ENCODE peak calls at places on chromosomes 4 and X, in seven cellular contexts. One of them, this sample, is unnamed.

GRCh38 chr4:74006009-74006476 is 7.6 kb upstream of the CXCL5 start:
- DNase-seq in foreskin keratinocyte: peak
- DNase-seq in cardiac muscle cell: no peak
- DNase-seq in CD4-positive, alpha-beta T cell: no peak
- DNase-seq in left lung: no peak
- DNase-seq in uterus: no peak
- DNase-seq in fibroblast of mammary gland: peak
- DNase-seq in this sample: peak

GRCh38 chr4:98352403-98352802 is 91.2 kb downstream of the RAP1GDS1 start:
- DNase-seq in CD4-positive, alpha-beta T cell: no peak
- DNase-seq in left lung: no peak
- DNase-seq in foreskin keratinocyte: no peak
- DNase-seq in uterus: no peak
- DNase-seq in cardiac muscle cell: no peak
- DNase-seq in fibroblast of mammary gland: no peak
- DNase-seq in this sample: no peak

GRCh38 chr4:37524267-37524666 is 161.9 kb downstream of the RELL1 start:
- DNase-seq in uterus: no peak
- DNase-seq in foreskin keratinocyte: no peak
- DNase-seq in cardiac muscle cell: no peak
- DNase-seq in CD4-positive, alpha-beta T cell: no peak
- DNase-seq in left lung: no peak
- DNase-seq in fibroblast of mammary gland: no peak
- DNase-seq in this sample: no peak

GRCh38 chr4:1500231-1500965 is 94.2 kb upstream of the NKX1-1 start:
- DNase-seq in CD4-positive, alpha-beta T cell: no peak
- DNase-seq in fibroblast of mammary gland: no peak
- DNase-seq in uterus: peak
- DNase-seq in foreskin keratinocyte: no peak
- DNase-seq in cardiac muscle cell: no peak
- DNase-seq in left lung: peak
- DNase-seq in this sample: no peak

GRCh38 chr4:99136329-99136728 is 7.8 kb downstream of the ADH4 start:
- DNase-seq in fibroblast of mammary gland: no peak
- DNase-seq in cardiac muscle cell: no peak
- DNase-seq in CD4-positive, alpha-beta T cell: no peak
- DNase-seq in foreskin keratinocyte: no peak
- DNase-seq in uterus: no peak
- DNase-seq in left lung: no peak
- DNase-seq in this sample: no peak

GRCh38 chr4:160238790-160239189 is 1135.9 kb downstream of the RAPGEF2 start:
- DNase-seq in fibroblast of mammary gland: peak
- DNase-seq in CD4-positive, alpha-beta T cell: no peak
- DNase-seq in uterus: no peak
- DNase-seq in foreskin keratinocyte: no peak
- DNase-seq in left lung: no peak
- DNase-seq in cardiac muscle cell: no peak
- DNase-seq in this sample: no peak

GRCh38 chr4:113878718-113879117 is 100.7 kb downstream of the ARSJ start:
- DNase-seq in CD4-positive, alpha-beta T cell: no peak
- DNase-seq in cardiac muscle cell: peak
- DNase-seq in fibroblast of mammary gland: peak
- DNase-seq in left lung: no peak
- DNase-seq in uterus: no peak
- DNase-seq in foreskin keratinocyte: peak
- DNase-seq in this sample: no peak

GRCh38 chr4:123746981-123747380 is 350.4 kb downstream of the SPRY1 start:
- DNase-seq in uterus: no peak
- DNase-seq in cardiac muscle cell: peak
- DNase-seq in CD4-positive, alpha-beta T cell: no peak
- DNase-seq in left lung: no peak
- DNase-seq in fibroblast of mammary gland: no peak
- DNase-seq in foreskin keratinocyte: no peak
- DNase-seq in this sample: no peak

GRCh38 chr4:4417886-4418285 is 31.0 kb downstream of the NSG1 start:
- DNase-seq in cardiac muscle cell: no peak
- DNase-seq in foreskin keratinocyte: no peak
- DNase-seq in CD4-positive, alpha-beta T cell: no peak
- DNase-seq in fibroblast of mammary gland: no peak
- DNase-seq in left lung: no peak
- DNase-seq in uterus: no peak
- DNase-seq in this sample: no peak

GRCh38 chr4:164997324-164997723 is 19.9 kb upstream of the TRIM61 start:
- DNase-seq in uterus: no peak
- DNase-seq in CD4-positive, alpha-beta T cell: no peak
- DNase-seq in left lung: no peak
- DNase-seq in cardiac muscle cell: no peak
- DNase-seq in fibroblast of mammary gland: peak
- DNase-seq in foreskin keratinocyte: no peak
- DNase-seq in this sample: peak

GRCh38 chrX:54043696-54044125 is 562 bp downstream of the PHF8 start:
- DNase-seq in left lung: peak
- DNase-seq in CD4-positive, alpha-beta T cell: peak
- DNase-seq in fibroblast of mammary gland: peak
- DNase-seq in cardiac muscle cell: peak
- DNase-seq in foreskin keratinocyte: no peak
- DNase-seq in uterus: no peak
- DNase-seq in this sample: peak

GRCh38 chrX:113305496-113305895 is 464.9 kb upstream of the AMOT start:
- DNase-seq in left lung: no peak
- DNase-seq in cardiac muscle cell: no peak
- DNase-seq in uterus: no peak
- DNase-seq in fibroblast of mammary gland: peak
- DNase-seq in CD4-positive, alpha-beta T cell: no peak
- DNase-seq in foreskin keratinocyte: no peak
- DNase-seq in this sample: peak

GRCh38 chr4:61531188-61531587 is 331.1 kb downstream of the ADGRL3 start:
- DNase-seq in fibroblast of mammary gland: no peak
- DNase-seq in left lung: no peak
- DNase-seq in cardiac muscle cell: no peak
- DNase-seq in uterus: no peak
- DNase-seq in foreskin keratinocyte: no peak
- DNase-seq in CD4-positive, alpha-beta T cell: no peak
- DNase-seq in this sample: no peak

GRCh38 chrX:123817288-123817894 is 42.5 kb upstream of the XIAP start:
- DNase-seq in left lung: no peak
- DNase-seq in cardiac muscle cell: no peak
- DNase-seq in foreskin keratinocyte: no peak
- DNase-seq in CD4-positive, alpha-beta T cell: no peak
- DNase-seq in uterus: no peak
- DNase-seq in fibroblast of mammary gland: no peak
- DNase-seq in this sample: no peak

GRCh38 chrX:68238568-68238967 is 194.7 kb downstream of the OPHN1 start:
- DNase-seq in cardiac muscle cell: no peak
- DNase-seq in foreskin keratinocyte: no peak
- DNase-seq in uterus: no peak
- DNase-seq in left lung: no peak
- DNase-seq in CD4-positive, alpha-beta T cell: no peak
- DNase-seq in fibroblast of mammary gland: no peak
- DNase-seq in this sample: peak

GRCh38 chr4:26762650-26763049 is 98.0 kb upstream of the STIM2 start:
- DNase-seq in cardiac muscle cell: no peak
- DNase-seq in fibroblast of mammary gland: peak
- DNase-seq in CD4-positive, alpha-beta T cell: no peak
- DNase-seq in left lung: no peak
- DNase-seq in foreskin keratinocyte: no peak
- DNase-seq in uterus: no peak
- DNase-seq in this sample: peak

GRCh38 chr4:1569461-1570151 is 114.5 kb downstream of the FAM53A start:
- DNase-seq in foreskin keratinocyte: no peak
- DNase-seq in CD4-positive, alpha-beta T cell: no peak
- DNase-seq in uterus: no peak
- DNase-seq in fibroblast of mammary gland: no peak
- DNase-seq in left lung: no peak
- DNase-seq in cardiac muscle cell: no peak
- DNase-seq in this sample: no peak

GRCh38 chrX:155888139-155888538 is 7.0 kb downstream of the VAMP7 start:
- DNase-seq in CD4-positive, alpha-beta T cell: no peak
- DNase-seq in cardiac muscle cell: no peak
- DNase-seq in left lung: no peak
- DNase-seq in fibroblast of mammary gland: peak
- DNase-seq in uterus: no peak
- DNase-seq in foreskin keratinocyte: peak
- DNase-seq in this sample: peak

GRCh38 chr4:38030023-38030422 is 69.8 kb downstream of the PTTG2 start:
- DNase-seq in uterus: no peak
- DNase-seq in cardiac muscle cell: no peak
- DNase-seq in fibroblast of mammary gland: peak
- DNase-seq in foreskin keratinocyte: peak
- DNase-seq in left lung: no peak
- DNase-seq in CD4-positive, alpha-beta T cell: no peak
- DNase-seq in this sample: peak

GRCh38 chrX:318739-319578 is at the start of gene GTPBP6:
- DNase-seq in cardiac muscle cell: peak
- DNase-seq in fibroblast of mammary gland: peak
- DNase-seq in foreskin keratinocyte: peak
- DNase-seq in CD4-positive, alpha-beta T cell: peak
- DNase-seq in uterus: peak
- DNase-seq in left lung: peak
- DNase-seq in this sample: peak

GRCh38 chrX:40012800-40013682 is 84.7 kb downstream of the BCOR start:
- DNase-seq in fibroblast of mammary gland: peak
- DNase-seq in CD4-positive, alpha-beta T cell: no peak
- DNase-seq in uterus: peak
- DNase-seq in left lung: peak
- DNase-seq in cardiac muscle cell: peak
- DNase-seq in foreskin keratinocyte: peak
- DNase-seq in this sample: peak

GRCh38 chr4:2946812-2947600 is 16.2 kb downstream of the NOP14 start:
- DNase-seq in foreskin keratinocyte: no peak
- DNase-seq in CD4-positive, alpha-beta T cell: no peak
- DNase-seq in fibroblast of mammary gland: peak
- DNase-seq in cardiac muscle cell: no peak
- DNase-seq in uterus: no peak
- DNase-seq in left lung: no peak
- DNase-seq in this sample: no peak

GRCh38 chr4:38145033-38145673 is 185.0 kb downstream of the PTTG2 start:
- DNase-seq in cardiac muscle cell: no peak
- DNase-seq in left lung: no peak
- DNase-seq in fibroblast of mammary gland: peak
- DNase-seq in CD4-positive, alpha-beta T cell: no peak
- DNase-seq in foreskin keratinocyte: no peak
- DNase-seq in uterus: no peak
- DNase-seq in this sample: peak

GRCh38 chrX:70026851-70027200 is 22.9 kb downstream of the AWAT2 start:
- DNase-seq in CD4-positive, alpha-beta T cell: no peak
- DNase-seq in left lung: no peak
- DNase-seq in foreskin keratinocyte: no peak
- DNase-seq in uterus: no peak
- DNase-seq in cardiac muscle cell: no peak
- DNase-seq in fibroblast of mammary gland: no peak
- DNase-seq in this sample: no peak

GRCh38 chr4:132694775-132695174 is 454.3 kb upstream of the PCDH10 start:
- DNase-seq in foreskin keratinocyte: no peak
- DNase-seq in uterus: no peak
- DNase-seq in left lung: no peak
- DNase-seq in CD4-positive, alpha-beta T cell: no peak
- DNase-seq in fibroblast of mammary gland: no peak
- DNase-seq in cardiac muscle cell: no peak
- DNase-seq in this sample: no peak

GRCh38 chr4:173171098-173171497 is 2.5 kb downstream of the GALNT7 start:
- DNase-seq in uterus: no peak
- DNase-seq in CD4-positive, alpha-beta T cell: no peak
- DNase-seq in left lung: no peak
- DNase-seq in fibroblast of mammary gland: peak
- DNase-seq in cardiac muscle cell: peak
- DNase-seq in foreskin keratinocyte: no peak
- DNase-seq in this sample: peak

GRCh38 chr4:173270312-173271027 is 63.7 kb downstream of the HMGB2 start:
- DNase-seq in foreskin keratinocyte: no peak
- DNase-seq in uterus: no peak
- DNase-seq in left lung: no peak
- DNase-seq in fibroblast of mammary gland: peak
- DNase-seq in CD4-positive, alpha-beta T cell: no peak
- DNase-seq in cardiac muscle cell: peak
- DNase-seq in this sample: no peak

GRCh38 chr4:137610960-137611359 is 78.7 kb upstream of the PCDH18 start:
- DNase-seq in left lung: no peak
- DNase-seq in fibroblast of mammary gland: peak
- DNase-seq in uterus: no peak
- DNase-seq in CD4-positive, alpha-beta T cell: no peak
- DNase-seq in foreskin keratinocyte: no peak
- DNase-seq in cardiac muscle cell: peak
- DNase-seq in this sample: peak
- TF ChIP-seq CTCF in left lung: peak
- TF ChIP-seq CTCF in fibroblast of mammary gland: peak
- TF ChIP-seq CTCF in uterus: no peak
- TF ChIP-seq CTCF in CD4-positive, alpha-beta T cell: no peak
- TF ChIP-seq CTCF in foreskin keratinocyte: peak
- TF ChIP-seq CTCF in cardiac muscle cell: peak
- TF ChIP-seq CTCF in this sample: peak

DNA sequence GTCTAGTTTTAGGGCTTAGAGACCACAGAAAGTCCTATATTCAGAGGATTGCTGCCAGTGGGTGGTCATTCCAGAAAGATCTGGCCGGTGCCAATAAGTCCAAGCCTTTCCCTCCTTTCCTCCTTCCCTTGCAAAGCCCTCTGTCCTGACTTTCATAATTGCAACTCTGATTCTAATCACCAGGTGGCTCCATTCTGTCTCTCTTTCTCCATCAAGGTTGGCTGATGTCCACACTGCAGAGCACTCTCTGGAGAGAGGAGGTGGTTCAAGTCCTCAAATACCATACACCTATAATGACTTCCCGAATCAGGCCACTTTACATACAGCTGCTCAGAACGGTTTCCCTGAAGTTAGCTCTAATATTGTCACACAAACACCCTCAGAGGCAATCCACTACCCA is 22.4 kb upstream of the ARMCX4 start:
- DNase-seq in uterus: no peak
- DNase-seq in fibroblast of mammary gland: peak
- DNase-seq in left lung: no peak
- DNase-seq in CD4-positive, alpha-beta T cell: no peak
- DNase-seq in foreskin keratinocyte: peak
- DNase-seq in cardiac muscle cell: peak
- DNase-seq in this sample: peak
- TF ChIP-seq CTCF in uterus: no peak
- TF ChIP-seq CTCF in fibroblast of mammary gland: peak
- TF ChIP-seq CTCF in left lung: no peak
- TF ChIP-seq CTCF in CD4-positive, alpha-beta T cell: no peak
- TF ChIP-seq CTCF in foreskin keratinocyte: no peak
- TF ChIP-seq CTCF in cardiac muscle cell: peak
- TF ChIP-seq CTCF in this sample: peak

DNA sequence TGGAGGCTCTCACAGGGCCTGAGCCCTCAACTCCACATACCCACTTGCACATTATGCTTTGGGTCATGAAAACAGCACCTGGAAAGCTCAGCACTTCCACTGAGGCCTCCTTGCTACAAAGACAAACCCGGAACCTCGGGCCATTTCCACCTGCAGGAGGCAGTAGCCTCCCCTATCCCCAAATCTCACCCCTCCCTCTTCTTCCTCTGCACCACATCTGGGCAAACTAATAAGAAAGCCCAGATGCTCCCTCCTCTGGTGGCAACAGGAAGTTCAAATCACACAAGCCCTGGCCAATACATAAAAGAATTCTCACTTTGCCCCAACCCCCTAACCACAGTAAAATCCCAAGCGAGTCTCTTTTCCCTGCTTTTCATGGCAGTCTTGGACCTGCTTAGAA is 136.4 kb downstream of the MAPK10 start:
- DNase-seq in left lung: no peak
- DNase-seq in uterus: no peak
- DNase-seq in CD4-positive, alpha-beta T cell: no peak
- DNase-seq in cardiac muscle cell: no peak
- DNase-seq in foreskin keratinocyte: no peak
- DNase-seq in fibroblast of mammary gland: peak
- DNase-seq in this sample: peak
- TF ChIP-seq CTCF in left lung: no peak
- TF ChIP-seq CTCF in uterus: no peak
- TF ChIP-seq CTCF in CD4-positive, alpha-beta T cell: no peak
- TF ChIP-seq CTCF in cardiac muscle cell: peak
- TF ChIP-seq CTCF in foreskin keratinocyte: peak
- TF ChIP-seq CTCF in fibroblast of mammary gland: peak
- TF ChIP-seq CTCF in this sample: peak

GRCh38 chr4:148284526-148285193 is 157.6 kb downstream of the NR3C2 start:
- DNase-seq in left lung: no peak
- DNase-seq in fibroblast of mammary gland: no peak
- DNase-seq in CD4-positive, alpha-beta T cell: no peak
- DNase-seq in foreskin keratinocyte: no peak
- DNase-seq in cardiac muscle cell: peak
- DNase-seq in uterus: no peak
- DNase-seq in this sample: peak
- TF ChIP-seq CTCF in left lung: no peak
- TF ChIP-seq CTCF in fibroblast of mammary gland: no peak
- TF ChIP-seq CTCF in CD4-positive, alpha-beta T cell: no peak
- TF ChIP-seq CTCF in foreskin keratinocyte: peak
- TF ChIP-seq CTCF in cardiac muscle cell: no peak
- TF ChIP-seq CTCF in uterus: no peak
- TF ChIP-seq CTCF in this sample: peak

This sample was measured in epithelial cell of esophagus.